ENCODE peak calls at places on chromosomes 2 and 18, in nine cellular contexts. P is fibroblast of the conjunctiva; R is epithelial cell of esophagus; O is NCI-H345; D is kidney; U is H9; W is GM23338; G is activated CD8-positive, alpha-beta memory T cell treated with anti-CD3 and anti-CD28 coated beads for 48 hours; C is anterior cingulate cortex. B is an unnamed sample.

GRCh38 chr2:158497486-158497885 is 40.7 kb downstream of the PKP4 start:
- DNase-seq in U (no peak), C (no peak), D (no peak), O (no peak), R (peak), P (no peak), G (no peak), W (no peak), B (no peak)

GRCh38 chr2:215141706-215142105 is 3.3 kb upstream of the ABCA12 start:
- DNase-seq in D (no peak), C (no peak), U (no peak), R (peak), G (no peak), O (no peak), P (no peak), W (no peak), B (no peak)

GRCh38 chr18:906416-907170 is 1.9 kb downstream of the ADCYAP1 start:
- DNase-seq in C (no peak), U (peak), P (no peak), D (no peak), W (peak), R (no peak), G (no peak), O (peak), B (no peak)

GRCh38 chr2:2579814-2580213 is 248.7 kb upstream of the MYT1L start:
- DNase-seq in G (no peak), D (no peak), P (no peak), O (no peak), R (no peak), C (no peak), U (peak), W (no peak), B (no peak)

GRCh38 chr2:139791330-139791729 is 1011.1 kb upstream of the NXPH2 start:
- DNase-seq in R (no peak), C (no peak), U (no peak), O (no peak), W (no peak), G (no peak), D (no peak), P (no peak), B (no peak)

GRCh38 chr2:67571785-67572718 is 174.9 kb downstream of the ETAA1 start:
- DNase-seq in R (peak), O (no peak), D (no peak), G (no peak), P (no peak), W (no peak), U (no peak), C (no peak), B (no peak)

GRCh38 chr2:180021850-180022249 is 14.8 kb upstream of the CWC22 start:
- DNase-seq in O (no peak), D (peak), W (no peak), G (no peak), C (no peak), P (no peak), U (no peak), R (no peak), B (peak)

GRCh38 chr2:51420521-51420920 is 388.6 kb upstream of the NRXN1 start:
- DNase-seq in C (no peak), P (no peak), D (no peak), W (no peak), R (no peak), G (no peak), O (no peak), U (no peak), B (no peak)

GRCh38 chr2:15069149-15069548 is 436.6 kb downstream of the LRATD1 start:
- DNase-seq in C (no peak), U (no peak), D (no peak), G (no peak), W (no peak), O (no peak), P (peak), R (no peak), B (no peak)

GRCh38 chr2:222305510-222306392 is 7.0 kb upstream of the PAX3 start:
- DNase-seq in O (no peak), R (peak), D (no peak), G (no peak), P (no peak), W (peak), C (no peak), U (peak), B (no peak)

GRCh38 chr2:236341066-236341465 is 76.9 kb upstream of the ASB18 start:
- DNase-seq in R (no peak), D (no peak), O (no peak), U (peak), C (no peak), W (no peak), P (no peak), G (no peak), B (no peak)

GRCh38 chr18:48839819-48840490 is 110.8 kb downstream of the SMAD7 start:
- DNase-seq in R (no peak), O (no peak), U (no peak), P (no peak), C (no peak), D (peak), W (no peak), G (no peak), B (peak)

GRCh38 chr2:102703748-102704147 is 58.1 kb upstream of the TMEM182 start:
- DNase-seq in G (no peak), U (no peak), C (no peak), R (peak), P (no peak), O (peak), D (no peak), W (peak), B (no peak)

B was measured in upper lobe of right lung.